ENCODE peak calls at places on chromosomes 5 and 9, in seven cellular contexts. Z is AG04449, B is PC-9, M is cardiac fibroblast, W is lower lobe of right lung, I is type B pancreatic cell, L is progenitor cell of endocrine pancreas. J is an unnamed sample.

GRCh38 chr5:94690778-94691177 is 72.3 kb downstream of the SLF1 start:
- DNase-seq in M (peak), Z (no peak), B (no peak), L (no peak), W (no peak), I (no peak), J (no peak)

GRCh38 chr9:94770344-94770743 is 43.8 kb downstream of the AOPEP start:
- DNase-seq in L (no peak), B (no peak), I (no peak), Z (no peak), W (no peak), M (no peak), J (no peak)

GRCh38 chr9:129006328-129007034 is 21.6 kb downstream of the SH3GLB2 start:
- DNase-seq in L (peak), I (peak), B (peak), M (peak), W (peak), Z (no peak), J (no peak)

GRCh38 chr5:164002653-164003052 is 497.2 kb downstream of the MAT2B start:
- DNase-seq in M (no peak), Z (no peak), W (no peak), L (no peak), B (no peak), I (no peak), J (no peak)

GRCh38 chr9:101858026-101858425 is 119.6 kb upstream of the GRIN3A start:
- DNase-seq in Z (no peak), I (no peak), W (no peak), B (no peak), M (no peak), L (no peak), J (no peak)

GRCh38 chr5:114314061-114314460 is 47.8 kb upstream of the KCNN2 start:
- DNase-seq in L (no peak), W (no peak), I (no peak), Z (no peak), M (no peak), B (no peak), J (no peak)

GRCh38 chr5:150612405-150612804 is 28.1 kb upstream of the SYNPO start:
- DNase-seq in Z (no peak), B (no peak), M (no peak), L (no peak), I (no peak), W (no peak), J (no peak)

GRCh38 chr5:153267506-153267905 is 223.0 kb upstream of the GRIA1 start:
- DNase-seq in Z (no peak), I (no peak), B (no peak), L (no peak), W (no peak), M (no peak), J (no peak)

GRCh38 chr5:80072103-80073073 is 37.2 kb downstream of the THBS4 start:
- DNase-seq in B (no peak), L (no peak), W (no peak), Z (no peak), M (no peak), I (no peak), J (no peak)

GRCh38 chr5:154355141-154355611 is 90.6 kb upstream of the SAP30L start:
- DNase-seq in I (no peak), W (no peak), B (no peak), M (peak), Z (no peak), L (no peak), J (no peak)

GRCh38 chr5:142800776-142801494 is 30.8 kb downstream of the ARHGAP26 start:
- DNase-seq in Z (no peak), B (no peak), L (no peak), M (no peak), W (no peak), I (no peak), J (no peak)

GRCh38 chr9:86547596-86547995 is 193.4 kb upstream of the TUT7 start:
- DNase-seq in B (no peak), Z (no peak), W (no peak), I (no peak), L (no peak), M (no peak), J (no peak)

GRCh38 chr5:33509036-33509435 is 68.3 kb downstream of the TARS1 start:
- DNase-seq in Z (peak), L (no peak), W (no peak), I (no peak), B (no peak), M (no peak), J (no peak)

GRCh38 chr9:120852240-120853018 is 9.7 kb upstream of the PSMD5 start:
- DNase-seq in I (no peak), L (no peak), B (no peak), W (no peak), Z (no peak), M (no peak), J (no peak)

GRCh38 chr5:101425345-101425744 is 522.3 kb upstream of the ST8SIA4 start:
- DNase-seq in B (no peak), Z (no peak), I (no peak), W (no peak), M (peak), L (no peak), J (no peak)

DNA sequence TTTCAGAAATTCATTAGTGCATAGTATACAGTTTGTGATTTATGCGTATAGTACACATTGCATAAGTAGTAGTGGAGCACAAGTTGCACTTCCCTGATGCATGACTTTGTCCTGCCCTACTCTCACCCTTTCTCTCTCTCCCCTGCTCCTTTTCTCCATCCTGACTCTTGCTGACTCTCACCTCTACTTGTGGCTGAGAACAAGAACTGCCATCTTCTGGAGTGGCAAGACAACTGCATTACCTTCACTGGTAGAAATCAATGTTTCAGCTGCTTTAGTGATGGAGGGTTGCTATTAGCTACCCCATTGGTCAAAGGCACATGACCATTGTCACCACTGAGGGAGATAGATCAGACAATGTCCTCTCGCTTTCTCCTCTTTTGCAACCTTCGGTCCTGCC is 26.9 kb downstream of the SPEF2 start:
- DNase-seq in M (no peak), W (no peak), I (no peak), L (no peak), B (no peak), Z (no peak), J (no peak)
- TF ChIP-seq CTCF in M (no peak), W (no peak), I (no peak), L (no peak), B (no peak), Z (no peak), J (no peak)

DNA sequence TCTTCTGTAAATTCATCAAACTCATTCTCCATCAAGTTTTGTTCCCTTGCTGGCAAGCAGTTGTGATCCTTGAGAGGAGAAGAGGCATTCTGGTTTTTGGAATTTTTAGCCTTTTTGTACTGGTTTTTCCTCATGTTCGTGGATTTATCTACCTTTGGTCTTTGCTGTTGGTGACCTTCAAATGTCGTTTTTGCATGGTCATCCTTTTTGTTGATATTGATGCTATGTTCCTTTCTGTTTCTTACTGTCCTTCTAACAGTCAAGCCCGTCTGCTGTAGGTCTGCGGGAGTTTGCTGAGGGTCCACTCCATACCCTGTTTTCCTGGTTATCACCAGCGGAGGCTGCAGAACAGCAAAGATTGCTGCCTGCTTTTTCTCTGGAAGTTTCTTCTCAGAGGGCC is 140.9 kb downstream of the RPS23 start:
- DNase-seq in B (no peak), I (no peak), M (no peak), Z (no peak), W (no peak), L (no peak), J (no peak)
- TF ChIP-seq CTCF in B (no peak), I (no peak), M (no peak), Z (no peak), W (no peak), L (no peak), J (no peak)

DNA sequence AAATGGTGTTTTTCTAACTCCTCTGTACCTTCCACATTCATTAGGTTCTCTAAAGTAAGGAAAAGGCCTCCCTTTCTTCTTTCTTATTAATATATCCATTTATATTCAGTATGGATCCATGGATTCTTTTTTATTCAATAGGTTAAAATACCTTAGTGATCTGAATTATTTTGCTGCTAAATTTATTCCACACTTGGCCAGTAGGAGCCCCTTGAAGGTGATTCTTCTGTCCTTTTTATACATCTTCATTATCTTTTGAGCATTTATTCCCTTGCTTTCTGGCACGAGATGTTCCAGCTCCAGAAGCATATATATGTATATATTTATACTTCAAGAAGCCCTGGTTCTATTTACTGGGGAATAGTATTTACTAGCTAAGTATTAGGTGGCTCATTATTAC is 311.8 kb upstream of the SGCD start:
- DNase-seq in B (no peak), W (no peak), I (no peak), Z (no peak), L (no peak), M (no peak), J (no peak)
- TF ChIP-seq CTCF in B (no peak), W (no peak), I (peak), Z (no peak), L (peak), M (no peak), J (peak)

DNA sequence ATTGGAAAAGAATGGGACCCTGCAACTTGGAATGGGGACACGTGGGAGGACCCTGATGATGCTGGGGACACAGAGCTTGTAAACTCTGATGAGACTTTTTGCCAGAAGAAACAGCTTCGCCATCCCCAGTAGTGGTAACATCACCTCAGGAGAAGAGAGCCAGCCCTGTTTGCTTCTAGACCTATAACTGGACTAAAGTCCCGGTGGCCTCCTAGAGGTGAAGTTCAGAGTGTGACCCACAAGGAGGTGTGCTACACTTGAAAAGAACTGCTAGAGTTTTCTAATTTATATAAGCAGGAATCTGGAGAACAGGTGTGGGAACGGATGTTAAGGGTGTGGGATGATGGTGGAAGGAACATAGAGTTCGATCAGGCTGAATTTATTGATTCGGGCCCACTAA is 19.8 kb downstream of the NSA2 start:
- DNase-seq in W (no peak), M (no peak), Z (no peak), L (no peak), B (no peak), I (no peak), J (no peak)
- TF ChIP-seq CTCF in W (no peak), M (no peak), Z (no peak), L (no peak), B (no peak), I (peak), J (no peak)

DNA sequence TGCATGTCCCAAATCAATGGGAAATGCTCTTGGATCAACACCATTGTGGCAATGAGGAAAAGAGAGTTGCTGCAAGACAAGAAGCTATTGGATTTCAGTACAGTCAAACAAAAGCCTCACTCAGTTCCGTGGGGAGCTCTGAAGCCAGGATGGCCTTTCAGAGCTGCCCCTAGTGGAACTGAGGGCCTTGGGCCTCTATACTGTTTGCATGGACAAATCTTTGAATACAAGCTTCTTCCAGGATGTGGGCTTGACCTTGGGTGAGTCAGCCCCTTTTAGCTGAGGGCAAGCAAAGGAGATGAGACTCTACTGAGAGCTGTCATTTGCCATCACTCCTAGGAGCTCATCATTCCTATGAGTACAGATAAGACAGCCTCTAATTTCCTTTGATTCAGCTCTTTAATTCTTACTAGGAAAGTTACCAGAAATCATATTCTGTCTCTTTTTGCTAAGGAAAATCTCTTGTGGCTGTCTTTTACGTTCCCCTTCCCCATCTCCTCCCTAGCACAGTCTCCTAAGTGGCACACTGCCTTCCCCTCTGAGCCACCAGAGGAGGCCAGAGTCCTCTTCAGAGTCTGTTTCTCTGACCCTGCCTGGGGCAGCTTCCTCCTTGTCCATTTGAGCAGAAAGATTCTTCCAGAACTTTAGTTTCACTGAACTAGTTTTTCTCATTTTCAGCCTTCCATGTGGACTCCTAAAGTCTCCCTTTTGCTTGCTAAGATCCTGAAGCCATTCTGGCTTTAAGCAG is 168.8 kb upstream of the POC5 start:
- DNase-seq in B (no peak), W (no peak), M (no peak), L (no peak), I (no peak), Z (no peak), J (no peak)
- TF ChIP-seq CTCF in B (no peak), W (no peak), M (no peak), L (peak), I (peak), Z (no peak), J (no peak)

GRCh38 chr9:18910435-18910834 is 122.6 kb downstream of the SAXO1 start:
- DNase-seq in I (no peak), W (no peak), B (no peak), M (no peak), L (no peak), Z (no peak), J (no peak)

GRCh38 chr9:18907927-18908625 is 124.9 kb downstream of the SAXO1 start:
- DNase-seq in Z (no peak), B (no peak), I (no peak), M (no peak), L (no peak), W (no peak), J (no peak)

GRCh38 chr9:18909140-18910018 is 123.6 kb downstream of the SAXO1 start:
- DNase-seq in B (no peak), I (no peak), W (no peak), Z (no peak), L (no peak), M (no peak), J (no peak)

GRCh38 chr9:18911714-18912342 is 121.2 kb downstream of the SAXO1 start:
- DNase-seq in I (no peak), W (no peak), L (no peak), B (no peak), M (no peak), Z (no peak), J (no peak)

GRCh38 chr9:18910858-18911257 is 122.2 kb downstream of the SAXO1 start:
- DNase-seq in I (no peak), B (no peak), M (no peak), L (no peak), W (no peak), Z (no peak), J (no peak)
- TF ChIP-seq CTCF in I (no peak), B (no peak), M (no peak), L (no peak), W (no peak), Z (no peak), J (no peak)

DNA sequence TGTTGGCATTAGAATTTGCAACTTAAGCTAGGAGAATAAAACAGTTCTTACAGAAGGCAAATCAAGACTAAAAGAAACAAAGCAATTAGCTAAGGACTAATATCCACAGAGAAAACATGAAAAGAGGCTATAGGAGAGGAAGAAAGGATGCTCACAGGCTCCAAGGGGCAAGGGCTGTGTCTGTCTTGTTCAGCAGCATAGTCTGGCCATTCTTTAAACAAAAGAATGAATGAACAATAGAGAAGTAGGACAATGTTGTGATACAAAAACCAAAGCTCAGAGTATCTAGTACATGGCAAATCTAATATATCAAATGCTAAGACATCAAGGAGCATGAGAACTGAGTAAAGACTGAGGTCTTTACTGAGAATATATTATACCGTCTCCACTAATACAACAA is 39.5 kb downstream of the PLPP1 start:
- DNase-seq in Z (no peak), W (no peak), M (no peak), B (no peak), L (no peak), I (no peak), J (no peak)
- TF ChIP-seq CTCF in Z (no peak), W (no peak), M (no peak), B (no peak), L (no peak), I (no peak), J (no peak)

DNA sequence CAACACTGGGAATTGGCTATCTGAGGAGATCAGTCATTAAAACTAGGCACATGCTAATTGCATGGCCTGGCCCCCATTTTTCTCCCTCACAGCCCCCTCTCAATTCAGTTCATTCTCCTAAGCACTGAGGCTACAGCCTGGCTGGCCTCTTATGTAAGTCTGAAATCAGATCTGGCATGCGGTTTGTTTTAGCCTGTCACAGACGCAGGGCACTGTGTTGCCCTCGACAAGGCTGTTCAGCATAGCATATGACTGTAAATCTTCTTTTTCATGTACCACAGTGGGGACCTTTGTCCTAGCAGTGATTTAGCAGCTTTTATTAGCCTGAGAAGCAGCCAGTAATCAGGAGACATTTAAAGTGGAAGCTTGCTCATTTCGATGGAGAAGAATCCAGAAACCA is 57.9 kb downstream of the RORB start:
- DNase-seq in W (no peak), Z (no peak), L (no peak), I (no peak), B (no peak), M (no peak), J (no peak)
- TF ChIP-seq CTCF in W (no peak), Z (no peak), L (no peak), I (no peak), B (no peak), M (no peak), J (no peak)